ENCODE peak calls at places on chromosome 3, in four cellular contexts. One of them, this sample, is unnamed.
A peak's percentile ranks its signal among the peaks of the same experiment; 100 is the strongest.

GRCh38 chr3:46417120-46417510 is 10.1 kb downstream of the CCRL2 start:
- DNase-seq in A549: no peak
- DNase-seq in HepG2: no peak
- DNase-seq in GM12878: no peak
- DNase-seq in this sample: no peak

GRCh38 chr3:159950156-159950898 is 38.3 kb upstream of the IL12A start:
- DNase-seq in A549: no peak
- DNase-seq in GM12878: peak; percentile 19
- DNase-seq in HepG2: no peak
- DNase-seq in this sample: no peak

GRCh38 chr3:38311941-38312340 is 29.8 kb downstream of the SLC22A14 start:
- DNase-seq in A549: no peak
- DNase-seq in GM12878: no peak
- DNase-seq in HepG2: no peak
- DNase-seq in this sample: no peak

GRCh38 chr3:18124501-18124900 is 300.6 kb downstream of the SATB1 start:
- DNase-seq in GM12878: no peak
- DNase-seq in A549: no peak
- DNase-seq in HepG2: no peak
- DNase-seq in this sample: no peak

GRCh38 chr3:140440446-140440845 is 237.4 kb upstream of the TRIM42 start:
- DNase-seq in GM12878: no peak
- DNase-seq in A549: no peak
- DNase-seq in HepG2: no peak
- DNase-seq in this sample: no peak

GRCh38 chr3:117322866-117323265 is 613.3 kb downstream of the TUSC7 start:
- DNase-seq in A549: peak; percentile 13
- DNase-seq in HepG2: no peak
- DNase-seq in GM12878: no peak
- DNase-seq in this sample: no peak

GRCh38 chr3:149576071-149576564 is 81.7 kb downstream of the WWTR1 start:
- DNase-seq in HepG2: peak; percentile 51
- DNase-seq in A549: peak; percentile 89
- DNase-seq in GM12878: no peak
- DNase-seq in this sample: peak; percentile 65

GRCh38 chr3:183161552-183162345 is 785 bp downstream of the LAMP3 start:
- DNase-seq in A549: no peak
- DNase-seq in GM12878: peak; percentile 92
- DNase-seq in HepG2: no peak
- DNase-seq in this sample: no peak

GRCh38 chr3:155791190-155791589 is 14.9 kb downstream of the C3orf33 start:
- DNase-seq in GM12878: no peak
- DNase-seq in HepG2: no peak
- DNase-seq in A549: peak; percentile 49
- DNase-seq in this sample: no peak

GRCh38 chr3:146250449-146251382 is at the start of gene PLSCR4:
- DNase-seq in HepG2: no peak
- DNase-seq in A549: peak; percentile 61
- DNase-seq in GM12878: no peak
- DNase-seq in this sample: peak; percentile 56

GRCh38 chr3:99637041-99637380 is 1.4 kb upstream of the COL8A1 start:
- DNase-seq in A549: no peak
- DNase-seq in HepG2: no peak
- DNase-seq in GM12878: no peak
- DNase-seq in this sample: no peak

GRCh38 chr3:172856766-172857742 is 106.5 kb downstream of the ECT2 start:
- DNase-seq in GM12878: no peak
- DNase-seq in HepG2: peak; percentile 40
- DNase-seq in A549: no peak
- DNase-seq in this sample: peak; percentile 80

GRCh38 chr3:117019082-117019713 is 309.6 kb downstream of the TUSC7 start:
- DNase-seq in A549: peak; percentile 66
- DNase-seq in HepG2: peak; percentile 10
- DNase-seq in GM12878: no peak
- DNase-seq in this sample: no peak

GRCh38 chr3:46966811-46967210 is 9.7 kb downstream of the CCDC12 start:
- DNase-seq in HepG2: no peak
- DNase-seq in GM12878: no peak
- DNase-seq in A549: no peak
- DNase-seq in this sample: peak; percentile 16

GRCh38 chr3:24410861-24411260 is 83.8 kb downstream of the THRB start:
- DNase-seq in GM12878: no peak
- DNase-seq in HepG2: no peak
- DNase-seq in A549: no peak
- DNase-seq in this sample: no peak

GRCh38 chr3:17740703-17741102 is 1.7 kb downstream of the TBC1D5 start:
- DNase-seq in HepG2: peak; percentile 92
- DNase-seq in GM12878: no peak
- DNase-seq in A549: peak; percentile 78
- DNase-seq in this sample: peak; percentile 76

GRCh38 chr3:158152186-158152585 is 42.3 kb downstream of the RSRC1 start:
- DNase-seq in A549: no peak
- DNase-seq in HepG2: no peak
- DNase-seq in GM12878: no peak
- DNase-seq in this sample: no peak

GRCh38 chr3:5302661-5303060 is 115.2 kb downstream of the EDEM1 start:
- DNase-seq in GM12878: no peak
- DNase-seq in A549: no peak
- DNase-seq in HepG2: no peak
- DNase-seq in this sample: no peak

GRCh38 chr3:126509565-126510322 is 7.8 kb downstream of the UROC1 start:
- DNase-seq in A549: no peak
- DNase-seq in GM12878: no peak
- DNase-seq in HepG2: no peak
- DNase-seq in this sample: no peak

GRCh38 chr3:170038434-170039110 is 777 bp downstream of the GPR160 start:
- DNase-seq in HepG2: no peak
- DNase-seq in A549: peak; percentile 8
- DNase-seq in GM12878: no peak
- DNase-seq in this sample: no peak

GRCh38 chr3:149371001-149371722 is 6.3 kb downstream of the TM4SF1 start:
- DNase-seq in HepG2: peak; percentile 66
- DNase-seq in A549: peak; percentile 74
- DNase-seq in GM12878: no peak
- DNase-seq in this sample: no peak

GRCh38 chr3:123026551-123027291 is 842 bp downstream of the SEMA5B start:
- DNase-seq in A549: peak; percentile 12
- DNase-seq in GM12878: no peak
- DNase-seq in HepG2: no peak
- DNase-seq in this sample: no peak

GRCh38 chr3:13497386-13497785 is 17.3 kb downstream of the HDAC11 start:
- DNase-seq in A549: no peak
- DNase-seq in GM12878: peak; percentile 36
- DNase-seq in HepG2: no peak
- DNase-seq in this sample: no peak

GRCh38 chr3:185744997-185745843 is 79.6 kb downstream of the IGF2BP2 start:
- DNase-seq in HepG2: peak; percentile 39
- DNase-seq in GM12878: peak; percentile 17
- DNase-seq in A549: peak; percentile 29
- DNase-seq in this sample: no peak

GRCh38 chr3:197750396-197750831 is 731 bp downstream of the FYTTD1 start:
- DNase-seq in HepG2: no peak
- DNase-seq in A549: peak; percentile 55
- DNase-seq in GM12878: no peak
- DNase-seq in this sample: peak; percentile 68

GRCh38 chr3:157175678-157176077 is 15.7 kb upstream of the CCNL1 start:
- DNase-seq in GM12878: no peak
- DNase-seq in HepG2: no peak
- DNase-seq in A549: peak; percentile 26
- DNase-seq in this sample: peak; percentile 67

GRCh38 chr3:184567924-184568590 is 6.5 kb downstream of the EPHB3 start:
- DNase-seq in HepG2: no peak
- DNase-seq in GM12878: no peak
- DNase-seq in A549: no peak
- DNase-seq in this sample: no peak

GRCh38 chr3:114307222-114307840 is 13.5 kb downstream of the TIGIT start:
- DNase-seq in GM12878: no peak
- DNase-seq in HepG2: no peak
- DNase-seq in A549: no peak
- DNase-seq in this sample: no peak

GRCh38 chr3:122966045-122966444 is 61.5 kb downstream of the SEMA5B start:
- DNase-seq in HepG2: no peak
- DNase-seq in GM12878: no peak
- DNase-seq in A549: no peak
- DNase-seq in this sample: no peak

GRCh38 chr3:183818041-183818620 is 7.2 kb downstream of the MAP6D1 start:
- DNase-seq in GM12878: no peak
- DNase-seq in A549: no peak
- DNase-seq in HepG2: no peak
- DNase-seq in this sample: no peak

GRCh38 chr3:14077310-14077709 is 47.4 kb downstream of the CHCHD4 start:
- DNase-seq in GM12878: no peak
- DNase-seq in A549: no peak
- DNase-seq in HepG2: no peak
- DNase-seq in this sample: no peak

GRCh38 chr3:187228740-187229139 is 31.5 kb downstream of the RTP1 start:
- DNase-seq in GM12878: no peak
- DNase-seq in HepG2: no peak
- DNase-seq in A549: no peak
- DNase-seq in this sample: no peak

GRCh38 chr3:43921056-43921455 is 230.3 kb downstream of the ABHD5 start:
- DNase-seq in A549: no peak
- DNase-seq in GM12878: no peak
- DNase-seq in HepG2: no peak
- DNase-seq in this sample: no peak

GRCh38 chr3:99240700-99241099 is 339.2 kb upstream of the DCBLD2 start:
- DNase-seq in A549: no peak
- DNase-seq in GM12878: no peak
- DNase-seq in HepG2: no peak
- DNase-seq in this sample: no peak

GRCh38 chr3:173913397-173913796 is 515.9 kb downstream of the NLGN1 start:
- DNase-seq in A549: no peak
- DNase-seq in HepG2: no peak
- DNase-seq in GM12878: no peak
- DNase-seq in this sample: no peak

GRCh38 chr3:6542795-6543194 is 318.1 kb upstream of the GRM7 start:
- DNase-seq in HepG2: peak; percentile 33
- DNase-seq in GM12878: no peak
- DNase-seq in A549: no peak
- DNase-seq in this sample: no peak
- TF ChIP-seq POLR2AphosphoS2 in HepG2: no peak
- TF ChIP-seq POLR2AphosphoS2 in GM12878: no peak
- TF ChIP-seq POLR2AphosphoS2 in A549: no peak
- TF ChIP-seq POLR2AphosphoS2 in this sample: no peak

DNA sequence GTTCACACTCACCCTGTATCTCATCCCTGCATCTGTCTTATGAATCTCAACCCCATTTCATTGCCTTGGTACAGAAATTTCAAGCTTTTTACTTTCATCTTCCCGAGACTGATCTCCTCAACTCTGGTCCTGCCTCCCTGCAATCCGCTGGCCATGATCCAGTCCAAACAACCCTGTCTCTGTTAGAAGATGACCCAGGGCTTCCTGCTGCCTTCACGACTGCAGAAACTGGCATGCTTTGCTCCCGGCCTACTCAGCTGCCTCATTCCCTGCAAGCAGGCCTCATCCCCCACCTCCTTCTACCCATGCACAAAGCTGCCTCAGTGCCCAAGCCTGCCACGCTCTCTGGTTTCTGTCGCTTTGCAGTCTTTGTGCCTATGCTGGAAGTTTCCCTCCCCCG is 12.4 kb downstream of the HES1 start:
- DNase-seq in A549: no peak
- DNase-seq in HepG2: no peak
- DNase-seq in GM12878: no peak
- DNase-seq in this sample: no peak
- TF ChIP-seq POLR2AphosphoS2 in A549: no peak
- TF ChIP-seq POLR2AphosphoS2 in HepG2: no peak
- TF ChIP-seq POLR2AphosphoS2 in GM12878: no peak
- TF ChIP-seq POLR2AphosphoS2 in this sample: no peak

GRCh38 chr3:178990293-178990692 is 81.3 kb downstream of the ZMAT3 start:
- DNase-seq in A549: no peak
- DNase-seq in HepG2: no peak
- DNase-seq in GM12878: no peak
- DNase-seq in this sample: no peak
- TF ChIP-seq POLR2AphosphoS2 in A549: no peak
- TF ChIP-seq POLR2AphosphoS2 in HepG2: no peak
- TF ChIP-seq POLR2AphosphoS2 in GM12878: no peak
- TF ChIP-seq POLR2AphosphoS2 in this sample: no peak

DNA sequence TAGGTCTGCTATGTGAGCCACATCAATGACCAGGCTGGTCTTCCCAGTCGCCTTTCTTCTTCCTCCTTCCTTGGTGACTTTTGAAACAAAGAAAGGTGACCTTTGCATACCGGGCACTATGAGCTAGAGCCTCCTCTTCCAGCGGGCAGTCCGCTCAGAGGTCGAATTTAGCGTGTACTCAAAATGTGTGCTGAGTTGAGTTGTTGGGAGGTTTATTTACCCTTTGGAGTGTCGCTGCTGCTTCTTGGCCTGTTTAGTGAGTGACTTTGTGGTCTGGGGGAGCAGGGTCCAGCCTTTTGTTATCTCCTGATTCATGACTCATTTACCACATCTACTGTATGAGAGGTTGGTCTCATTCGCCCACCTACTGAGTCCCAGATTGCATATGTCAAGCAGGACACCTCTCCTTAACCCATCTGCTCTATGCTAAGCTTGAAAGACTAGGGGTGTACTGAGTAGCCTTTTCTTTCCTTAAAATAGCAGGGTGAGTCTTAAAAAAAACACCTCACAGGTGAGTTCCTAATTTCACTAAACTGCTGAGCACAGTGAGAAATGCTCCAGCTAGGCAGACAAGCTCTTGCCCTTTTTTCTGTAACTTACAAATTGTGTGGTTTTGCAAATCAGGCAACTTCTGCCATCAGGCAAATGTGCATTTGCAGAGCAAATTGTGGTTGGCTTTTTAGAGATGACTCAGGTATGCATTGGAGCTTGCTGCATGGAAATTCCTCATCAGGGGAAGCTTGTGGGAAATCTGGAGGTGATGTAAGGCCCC is 3.2 kb upstream of the SIAH2 start:
- DNase-seq in HepG2: peak; percentile 97
- DNase-seq in GM12878: peak; percentile 85
- DNase-seq in A549: no peak
- DNase-seq in this sample: peak; percentile 34
- TF ChIP-seq POLR2AphosphoS2 in HepG2: no peak
- TF ChIP-seq POLR2AphosphoS2 in GM12878: no peak
- TF ChIP-seq POLR2AphosphoS2 in A549: no peak
- TF ChIP-seq POLR2AphosphoS2 in this sample: no peak

GRCh38 chr3:134081211-134081610 is 51.5 kb upstream of the SLCO2A1 start:
- DNase-seq in GM12878: no peak
- DNase-seq in HepG2: peak; percentile 77
- DNase-seq in A549: no peak
- DNase-seq in this sample: no peak
- TF ChIP-seq POLR2AphosphoS2 in GM12878: no peak
- TF ChIP-seq POLR2AphosphoS2 in HepG2: no peak
- TF ChIP-seq POLR2AphosphoS2 in A549: no peak
- TF ChIP-seq POLR2AphosphoS2 in this sample: no peak

GRCh38 chr3:72035606-72036005 is 250.7 kb upstream of the PROK2 start:
- DNase-seq in HepG2: no peak
- DNase-seq in GM12878: no peak
- DNase-seq in A549: no peak
- DNase-seq in this sample: no peak

GRCh38 chr3:72032435-72033118 is 247.6 kb upstream of the PROK2 start:
- DNase-seq in A549: no peak
- DNase-seq in GM12878: no peak
- DNase-seq in HepG2: no peak
- DNase-seq in this sample: peak; percentile 48

GRCh38 chr3:72034956-72035355 is 250.0 kb upstream of the PROK2 start:
- DNase-seq in A549: no peak
- DNase-seq in GM12878: no peak
- DNase-seq in HepG2: no peak
- DNase-seq in this sample: peak; percentile 67

GRCh38 chr3:72033709-72034428 is 248.9 kb upstream of the PROK2 start:
- DNase-seq in GM12878: no peak
- DNase-seq in HepG2: no peak
- DNase-seq in A549: no peak
- DNase-seq in this sample: no peak

GRCh38 chr3:72031581-72031980 is 246.6 kb upstream of the PROK2 start:
- DNase-seq in GM12878: no peak
- DNase-seq in HepG2: no peak
- DNase-seq in A549: no peak
- DNase-seq in this sample: no peak
- TF ChIP-seq POLR2AphosphoS2 in GM12878: no peak
- TF ChIP-seq POLR2AphosphoS2 in HepG2: no peak
- TF ChIP-seq POLR2AphosphoS2 in A549: no peak
- TF ChIP-seq POLR2AphosphoS2 in this sample: no peak

This sample was measured in K562.